ENCODE peak calls at places on chromosomes 4 and X, in six cellular contexts. A is CD8-positive, alpha-beta memory T cell; V is ureter; X is heart right ventricle; J is cardiac fibroblast; H is T-helper 9 cell. G is an unnamed sample.

GRCh38 chr4:149280886-149281285 is 534.8 kb downstream of the IQCM start:
- DNase-seq in A (no peak), X (no peak), V (no peak), H (no peak), J (no peak), G (no peak)

GRCh38 chrX:135518161-135518560 is 2.3 kb upstream of the INTS6L start:
- DNase-seq in A (no peak), X (no peak), V (no peak), J (no peak), H (no peak), G (no peak)

GRCh38 chr4:8248091-8248490 is 21.5 kb upstream of the HTRA3 start:
- DNase-seq in J (no peak), X (no peak), H (no peak), V (no peak), A (no peak), G (no peak)

GRCh38 chrX:47936224-47936939 is 67.4 kb downstream of the ZNF182 start:
- DNase-seq in V (no peak), H (no peak), J (no peak), X (no peak), A (no peak), G (no peak)

GRCh38 chr4:82629238-82630000 is 67.6 kb upstream of the TMEM150C start:
- DNase-seq in X (no peak), V (no peak), J (peak; percentile 45), A (no peak), H (no peak), G (no peak)

GRCh38 chr4:95500361-95500760 is 48.4 kb downstream of the UNC5C start:
- DNase-seq in X (no peak), A (no peak), J (no peak), V (no peak), H (no peak), G (no peak)

GRCh38 chrX:51891821-51892551 is 1.4 kb upstream of the MAGED1 start:
- DNase-seq in H (no peak), J (peak; percentile 83), A (no peak), X (peak; percentile 41), V (no peak), G (no peak)

GRCh38 chrX:68650491-68650890 is 3.0 kb downstream of the STARD8 start:
- DNase-seq in A (no peak), V (no peak), H (no peak), J (peak; percentile 59), X (no peak), G (no peak)

GRCh38 chr4:83124079-83124780 is 9.7 kb upstream of the PLAC8 start:
- DNase-seq in A (no peak), X (no peak), H (no peak), J (peak; percentile 40), V (no peak), G (no peak)

GRCh38 chrX:16970977-16971376 is 24.5 kb downstream of the REPS2 start:
- DNase-seq in A (no peak), X (no peak), H (no peak), J (peak; percentile 46), V (no peak), G (no peak)

GRCh38 chrX:20320461-20321159 is 53.9 kb upstream of the RPS6KA3 start:
- DNase-seq in V (no peak), H (no peak), J (no peak), X (no peak), A (peak; percentile 28), G (no peak)

GRCh38 chr4:138981930-138982390 is 33.6 kb upstream of the NOCT start:
- DNase-seq in V (peak; percentile 54), J (peak; percentile 78), A (no peak), X (peak; percentile 48), H (no peak), G (peak; percentile 50)

GRCh38 chr4:98747659-98748091 is 89.3 kb upstream of the TSPAN5 start:
- DNase-seq in X (no peak), H (no peak), V (no peak), J (no peak), A (no peak), G (peak; percentile 69)

GRCh38 chr4:126306152-126306869 is 991.6 kb downstream of the FAT4 start:
- DNase-seq in J (peak; percentile 11), A (no peak), H (no peak), V (no peak), X (peak; percentile 41), G (no peak)

GRCh38 chrX:37871626-37872302 is 24.4 kb upstream of the DYNLT3 start:
- DNase-seq in J (peak; percentile 89), H (no peak), V (no peak), A (no peak), X (peak; percentile 13), G (no peak)

GRCh38 chr4:123102897-123103489 is 180.6 kb upstream of the NUDT6 start:
- DNase-seq in H (no peak), J (peak; percentile 78), A (peak; percentile 12), V (no peak), X (no peak), G (peak; percentile 31)

GRCh38 chrX:13747836-13748235 is 13.3 kb downstream of the OFD1 start:
- DNase-seq in J (peak; percentile 78), X (peak; percentile 18), A (peak; percentile 30), V (no peak), H (no peak), G (peak; percentile 73)

GRCh38 chrX:107880054-107880610 is 54.5 kb downstream of the MID2 start:
- DNase-seq in H (no peak), J (no peak), A (no peak), X (no peak), V (no peak), G (no peak)

GRCh38 chrX:16946361-16946964 is at the start of gene REPS2:
- DNase-seq in J (peak; percentile 49), H (peak; percentile 72), A (peak; percentile 62), V (peak; percentile 85), X (peak; percentile 75), G (peak; percentile 81)